ENCODE peak calls at places on chromosome 3, in nine cellular contexts. One of them, this sample, is unnamed. For H3K4me1 and H3K9me3, the result is how much of the 10 kb centered on the place peaks cover.

GRCh38 chr3:183310936-183311335 is 57.9 kb downstream of the B3GNT5 start:
- DNase-seq in prostate gland: no peak
- DNase-seq in CD4-positive, CD25-positive, alpha-beta regulatory T cell: no peak
- DNase-seq in A549: no peak
- DNase-seq in left ventricle myocardium inferior: no peak
- DNase-seq in sigmoid colon: no peak
- DNase-seq in adipocyte: no peak
- DNase-seq in HAP-1: no peak
- DNase-seq in uterus: no peak
- DNase-seq in this sample: no peak

GRCh38 chr3:158168996-158169573 is 59.2 kb downstream of the RSRC1 start:
- DNase-seq in CD4-positive, CD25-positive, alpha-beta regulatory T cell: no peak
- DNase-seq in prostate gland: no peak
- DNase-seq in HAP-1: no peak
- DNase-seq in A549: no peak
- DNase-seq in sigmoid colon: no peak
- DNase-seq in left ventricle myocardium inferior: no peak
- DNase-seq in adipocyte: no peak
- DNase-seq in uterus: no peak
- DNase-seq in this sample: peak

GRCh38 chr3:46406786-46407611 is at the start of the genes CCR5AS and CCRL2:
- DNase-seq in left ventricle myocardium inferior: peak
- DNase-seq in uterus: peak
- DNase-seq in prostate gland: no peak
- DNase-seq in adipocyte: no peak
- DNase-seq in A549: no peak
- DNase-seq in CD4-positive, CD25-positive, alpha-beta regulatory T cell: no peak
- DNase-seq in HAP-1: no peak
- DNase-seq in sigmoid colon: peak
- DNase-seq in this sample: peak

GRCh38 chr3:126342991-126343661 is 14.1 kb downstream of the KLF15 start:
- DNase-seq in CD4-positive, CD25-positive, alpha-beta regulatory T cell: no peak
- DNase-seq in adipocyte: no peak
- DNase-seq in HAP-1: peak
- DNase-seq in A549: no peak
- DNase-seq in sigmoid colon: peak
- DNase-seq in prostate gland: no peak
- DNase-seq in left ventricle myocardium inferior: no peak
- DNase-seq in uterus: peak
- DNase-seq in this sample: no peak

GRCh38 chr3:84165278-84165677 is 793.5 kb upstream of the CADM2 start:
- DNase-seq in CD4-positive, CD25-positive, alpha-beta regulatory T cell: no peak
- DNase-seq in adipocyte: no peak
- DNase-seq in A549: no peak
- DNase-seq in left ventricle myocardium inferior: no peak
- DNase-seq in HAP-1: no peak
- DNase-seq in sigmoid colon: no peak
- DNase-seq in uterus: no peak
- DNase-seq in prostate gland: no peak
- DNase-seq in this sample: no peak

GRCh38 chr3:5298453-5298852 is 110.9 kb downstream of the EDEM1 start:
- DNase-seq in A549: no peak
- DNase-seq in left ventricle myocardium inferior: no peak
- DNase-seq in prostate gland: no peak
- DNase-seq in CD4-positive, CD25-positive, alpha-beta regulatory T cell: no peak
- DNase-seq in HAP-1: no peak
- DNase-seq in sigmoid colon: no peak
- DNase-seq in adipocyte: no peak
- DNase-seq in uterus: no peak
- DNase-seq in this sample: no peak

GRCh38 chr3:184350618-184351017 is 10.8 kb downstream of the CLCN2 start:
- DNase-seq in CD4-positive, CD25-positive, alpha-beta regulatory T cell: no peak
- DNase-seq in prostate gland: no peak
- DNase-seq in A549: no peak
- DNase-seq in HAP-1: no peak
- DNase-seq in left ventricle myocardium inferior: no peak
- DNase-seq in uterus: no peak
- DNase-seq in adipocyte: no peak
- DNase-seq in sigmoid colon: no peak
- DNase-seq in this sample: no peak

GRCh38 chr3:138946554-138947302 is at the start of the genes FOXL2 and FOXL2NB:
- DNase-seq in adipocyte: peak
- DNase-seq in prostate gland: no peak
- DNase-seq in sigmoid colon: no peak
- DNase-seq in A549: peak
- DNase-seq in left ventricle myocardium inferior: no peak
- DNase-seq in HAP-1: no peak
- DNase-seq in uterus: peak
- DNase-seq in CD4-positive, CD25-positive, alpha-beta regulatory T cell: no peak
- DNase-seq in this sample: no peak

GRCh38 chr3:115581347-115582135 is 41.8 kb upstream of the GAP43 start:
- DNase-seq in CD4-positive, CD25-positive, alpha-beta regulatory T cell: no peak
- DNase-seq in left ventricle myocardium inferior: no peak
- DNase-seq in HAP-1: peak
- DNase-seq in adipocyte: peak
- DNase-seq in sigmoid colon: no peak
- DNase-seq in A549: no peak
- DNase-seq in prostate gland: no peak
- DNase-seq in uterus: no peak
- DNase-seq in this sample: no peak

GRCh38 chr3:113912551-113913246 is 35.1 kb upstream of the ZDHHC23 start:
- DNase-seq in adipocyte: peak
- DNase-seq in uterus: peak
- DNase-seq in A549: peak
- DNase-seq in left ventricle myocardium inferior: no peak
- DNase-seq in sigmoid colon: no peak
- DNase-seq in HAP-1: peak
- DNase-seq in prostate gland: peak
- DNase-seq in CD4-positive, CD25-positive, alpha-beta regulatory T cell: peak
- DNase-seq in this sample: no peak

GRCh38 chr3:193857996-193858395 is 265.0 kb downstream of the OPA1 start:
- DNase-seq in left ventricle myocardium inferior: no peak
- DNase-seq in CD4-positive, CD25-positive, alpha-beta regulatory T cell: no peak
- DNase-seq in adipocyte: peak
- DNase-seq in HAP-1: no peak
- DNase-seq in sigmoid colon: peak
- DNase-seq in A549: no peak
- DNase-seq in uterus: no peak
- DNase-seq in prostate gland: peak
- DNase-seq in this sample: no peak

GRCh38 chr3:59326246-59327024 is 276.6 kb upstream of the CFAP20DC start:
- DNase-seq in uterus: no peak
- DNase-seq in CD4-positive, CD25-positive, alpha-beta regulatory T cell: no peak
- DNase-seq in sigmoid colon: no peak
- DNase-seq in left ventricle myocardium inferior: no peak
- DNase-seq in A549: no peak
- DNase-seq in adipocyte: no peak
- DNase-seq in prostate gland: no peak
- DNase-seq in HAP-1: peak
- DNase-seq in this sample: peak

GRCh38 chr3:39146083-39146501 is 7.3 kb downstream of the CSRNP1 start:
- DNase-seq in CD4-positive, CD25-positive, alpha-beta regulatory T cell: no peak
- DNase-seq in uterus: no peak
- DNase-seq in adipocyte: no peak
- DNase-seq in prostate gland: no peak
- DNase-seq in left ventricle myocardium inferior: no peak
- DNase-seq in A549: no peak
- DNase-seq in sigmoid colon: peak
- DNase-seq in HAP-1: no peak
- DNase-seq in this sample: no peak

GRCh38 chr3:126005951-126006350 is 37.0 kb downstream of the ROPN1B start:
- DNase-seq in HAP-1: no peak
- DNase-seq in A549: no peak
- DNase-seq in left ventricle myocardium inferior: no peak
- DNase-seq in prostate gland: no peak
- DNase-seq in adipocyte: peak
- DNase-seq in CD4-positive, CD25-positive, alpha-beta regulatory T cell: no peak
- DNase-seq in uterus: no peak
- DNase-seq in sigmoid colon: no peak
- DNase-seq in this sample: no peak

GRCh38 chr3:96931491-96931890 is 117.1 kb downstream of the EPHA6 start:
- DNase-seq in uterus: no peak
- DNase-seq in CD4-positive, CD25-positive, alpha-beta regulatory T cell: no peak
- DNase-seq in sigmoid colon: no peak
- DNase-seq in prostate gland: no peak
- DNase-seq in left ventricle myocardium inferior: no peak
- DNase-seq in A549: no peak
- DNase-seq in HAP-1: no peak
- DNase-seq in adipocyte: no peak
- DNase-seq in this sample: no peak

GRCh38 chr3:11154036-11154952 is at the start of gene HRH1:
- DNase-seq in uterus: no peak
- DNase-seq in HAP-1: no peak
- DNase-seq in prostate gland: no peak
- DNase-seq in left ventricle myocardium inferior: peak
- DNase-seq in sigmoid colon: no peak
- DNase-seq in A549: no peak
- DNase-seq in CD4-positive, CD25-positive, alpha-beta regulatory T cell: no peak
- DNase-seq in adipocyte: peak
- DNase-seq in this sample: peak

GRCh38 chr3:102017784-102018183 is 168.5 kb downstream of the NFKBIZ start:
- DNase-seq in sigmoid colon: no peak
- DNase-seq in A549: no peak
- DNase-seq in uterus: no peak
- DNase-seq in CD4-positive, CD25-positive, alpha-beta regulatory T cell: no peak
- DNase-seq in adipocyte: no peak
- DNase-seq in prostate gland: no peak
- DNase-seq in HAP-1: no peak
- DNase-seq in left ventricle myocardium inferior: no peak
- DNase-seq in this sample: no peak

GRCh38 chr3:102020670-102021069 is 171.4 kb downstream of the NFKBIZ start:
- DNase-seq in CD4-positive, CD25-positive, alpha-beta regulatory T cell: no peak
- DNase-seq in adipocyte: no peak
- DNase-seq in A549: no peak
- DNase-seq in sigmoid colon: no peak
- DNase-seq in HAP-1: no peak
- DNase-seq in uterus: no peak
- DNase-seq in left ventricle myocardium inferior: no peak
- DNase-seq in prostate gland: no peak
- DNase-seq in this sample: no peak

GRCh38 chr3:102024270-102024904 is 175.1 kb downstream of the NFKBIZ start:
- DNase-seq in left ventricle myocardium inferior: no peak
- DNase-seq in CD4-positive, CD25-positive, alpha-beta regulatory T cell: no peak
- DNase-seq in adipocyte: no peak
- DNase-seq in sigmoid colon: no peak
- DNase-seq in HAP-1: no peak
- DNase-seq in uterus: no peak
- DNase-seq in prostate gland: no peak
- DNase-seq in A549: no peak
- DNase-seq in this sample: no peak

GRCh38 chr3:102016417-102016816 is 167.1 kb downstream of the NFKBIZ start:
- DNase-seq in sigmoid colon: no peak
- DNase-seq in CD4-positive, CD25-positive, alpha-beta regulatory T cell: no peak
- DNase-seq in prostate gland: no peak
- DNase-seq in A549: no peak
- DNase-seq in adipocyte: no peak
- DNase-seq in HAP-1: no peak
- DNase-seq in left ventricle myocardium inferior: no peak
- DNase-seq in uterus: no peak
- DNase-seq in this sample: no peak

DNA sequence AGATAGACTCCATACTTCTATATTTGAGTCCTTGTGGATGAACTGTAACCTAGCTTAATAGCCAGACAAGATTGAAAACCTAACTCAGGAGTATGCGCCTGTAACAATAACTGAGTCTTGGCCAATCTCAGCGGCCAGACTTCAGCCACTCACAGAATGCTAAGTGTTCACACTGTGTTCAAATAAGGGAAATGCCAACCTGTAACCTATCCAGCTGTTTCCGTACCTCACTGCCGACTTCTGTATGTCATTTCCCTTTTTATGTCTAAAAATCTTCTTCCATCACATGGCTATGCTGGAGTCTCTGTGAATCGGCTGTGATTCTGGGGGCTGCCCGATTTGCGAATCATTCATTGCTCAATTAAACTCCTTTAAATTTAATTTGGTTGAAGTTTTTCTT is 169.2 kb downstream of the NFKBIZ start:
- DNase-seq in A549: no peak
- DNase-seq in uterus: no peak
- DNase-seq in CD4-positive, CD25-positive, alpha-beta regulatory T cell: no peak
- DNase-seq in left ventricle myocardium inferior: no peak
- DNase-seq in sigmoid colon: no peak
- DNase-seq in prostate gland: no peak
- DNase-seq in adipocyte: no peak
- DNase-seq in HAP-1: no peak
- DNase-seq in this sample: no peak
- H3K4me1 ChIP-seq in A549: under half
- H3K4me1 ChIP-seq in uterus: under half
- H3K4me1 ChIP-seq in CD4-positive, CD25-positive, alpha-beta regulatory T cell: under half
- H3K4me1 ChIP-seq in left ventricle myocardium inferior: under half
- H3K4me1 ChIP-seq in sigmoid colon: under half
- H3K4me1 ChIP-seq in prostate gland: under half
- H3K4me1 ChIP-seq in adipocyte: under half
- H3K4me1 ChIP-seq in HAP-1: under half
- H3K4me1 ChIP-seq in this sample: under half

GRCh38 chr3:196076721-196077120 is 5.2 kb downstream of the TFRC start:
- DNase-seq in HAP-1: peak
- DNase-seq in left ventricle myocardium inferior: no peak
- DNase-seq in prostate gland: no peak
- DNase-seq in adipocyte: no peak
- DNase-seq in CD4-positive, CD25-positive, alpha-beta regulatory T cell: no peak
- DNase-seq in sigmoid colon: no peak
- DNase-seq in A549: no peak
- DNase-seq in uterus: no peak
- DNase-seq in this sample: no peak
- H3K4me3 ChIP-seq in HAP-1: no peak
- H3K4me3 ChIP-seq in left ventricle myocardium inferior: no peak
- H3K4me3 ChIP-seq in prostate gland: no peak
- H3K4me3 ChIP-seq in adipocyte: no peak
- H3K4me3 ChIP-seq in CD4-positive, CD25-positive, alpha-beta regulatory T cell: peak
- H3K4me3 ChIP-seq in sigmoid colon: no peak
- H3K4me3 ChIP-seq in A549: no peak
- H3K4me3 ChIP-seq in uterus: no peak
- H3K4me3 ChIP-seq in this sample: no peak

DNA sequence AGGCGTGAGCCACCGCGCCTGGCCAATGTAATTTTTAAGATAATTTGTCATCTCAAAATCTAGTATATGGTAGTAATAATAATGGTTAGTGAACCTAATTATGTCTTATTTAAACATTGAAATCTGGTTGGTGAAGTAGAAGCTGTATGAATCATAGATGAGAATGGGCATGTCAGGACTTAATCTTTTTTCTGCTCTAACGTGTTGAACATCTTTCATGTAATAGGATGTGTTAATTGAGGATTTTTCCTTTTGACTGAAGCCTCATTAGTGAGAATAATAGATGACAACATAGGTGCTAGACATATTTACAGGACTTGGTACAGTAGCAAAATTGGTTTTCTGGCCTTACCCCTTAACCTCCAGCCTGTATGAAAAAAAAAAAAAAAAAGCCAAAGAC is 835.6 kb downstream of the IGSF11 start:
- DNase-seq in prostate gland: no peak
- DNase-seq in A549: no peak
- DNase-seq in adipocyte: no peak
- DNase-seq in HAP-1: no peak
- DNase-seq in left ventricle myocardium inferior: no peak
- DNase-seq in uterus: no peak
- DNase-seq in sigmoid colon: no peak
- DNase-seq in CD4-positive, CD25-positive, alpha-beta regulatory T cell: no peak
- DNase-seq in this sample: no peak
- H3K9me3 ChIP-seq in prostate gland: under half
- H3K9me3 ChIP-seq in A549: under half
- H3K9me3 ChIP-seq in adipocyte: half or more
- H3K9me3 ChIP-seq in HAP-1: under half
- H3K9me3 ChIP-seq in left ventricle myocardium inferior: half or more
- H3K9me3 ChIP-seq in uterus: under half
- H3K9me3 ChIP-seq in sigmoid colon: under half
- H3K9me3 ChIP-seq in CD4-positive, CD25-positive, alpha-beta regulatory T cell: under half
- H3K9me3 ChIP-seq in this sample: under half

GRCh38 chr3:12935023-12935860 is 93.9 kb upstream of the RPL32 start:
- DNase-seq in prostate gland: no peak
- DNase-seq in CD4-positive, CD25-positive, alpha-beta regulatory T cell: no peak
- DNase-seq in sigmoid colon: no peak
- DNase-seq in HAP-1: no peak
- DNase-seq in A549: no peak
- DNase-seq in adipocyte: no peak
- DNase-seq in uterus: no peak
- DNase-seq in left ventricle myocardium inferior: no peak
- DNase-seq in this sample: no peak
- H3K4me1 ChIP-seq in prostate gland: under half
- H3K4me1 ChIP-seq in CD4-positive, CD25-positive, alpha-beta regulatory T cell: under half
- H3K4me1 ChIP-seq in sigmoid colon: half or more
- H3K4me1 ChIP-seq in HAP-1: under half
- H3K4me1 ChIP-seq in A549: under half
- H3K4me1 ChIP-seq in adipocyte: under half
- H3K4me1 ChIP-seq in uterus: under half
- H3K4me1 ChIP-seq in left ventricle myocardium inferior: half or more
- H3K4me1 ChIP-seq in this sample: under half

This sample was measured in SJSA1.